ENCODE peak calls at places on chromosomes 1 and 21, in seven cellular contexts. U, I, N, Q, O, L and Y are unnamed samples.

GRCh38 chr1:234300096-234300495 is 73.2 kb upstream of the COA6 start:
- DNase-seq in I (no peak), O (no peak), L (no peak), N (no peak), U (no peak), Q (no peak), Y (no peak)

GRCh38 chr1:197200468-197200899 is 54.0 kb upstream of the ASPM start:
- DNase-seq in I (peak; percentile 23), L (no peak), U (no peak), Q (no peak), O (no peak), N (peak; percentile 11), Y (no peak)

GRCh38 chr21:27329255-27329851 is 362.5 kb upstream of the ADAMTS5 start:
- DNase-seq in U (no peak), L (no peak), O (no peak), I (no peak), Q (no peak), N (no peak), Y (no peak)

GRCh38 chr1:227255086-227255732 is 63.1 kb downstream of the CDC42BPA start:
- DNase-seq in L (no peak), O (no peak), N (no peak), Q (no peak), I (no peak), U (no peak), Y (no peak)

GRCh38 chr1:98325646-98326441 is 335.7 kb upstream of the SNX7 start:
- DNase-seq in I (peak; percentile 31), L (peak; percentile 41), N (peak; percentile 29), U (no peak), Q (peak; percentile 93), O (peak; percentile 54), Y (no peak)

GRCh38 chr1:159927887-159928431 is 2.7 kb upstream of the TAGLN2 start:
- DNase-seq in Q (no peak), I (no peak), O (no peak), L (no peak), N (no peak), U (no peak), Y (no peak)

GRCh38 chr1:157073944-157074685 is 25.5 kb downstream of the ETV3L start:
- DNase-seq in U (peak; percentile 68), Q (peak; percentile 67), O (no peak), L (peak; percentile 71), I (peak; percentile 81), N (peak; percentile 66), Y (peak; percentile 31)

GRCh38 chr1:7407547-7407895 is 363.6 kb upstream of the VAMP3 start:
- DNase-seq in I (no peak), U (no peak), Q (no peak), L (no peak), O (no peak), N (no peak), Y (no peak)

GRCh38 chr1:110635434-110635833 is 29.3 kb upstream of the KCNA2 start:
- DNase-seq in Q (no peak), U (no peak), I (no peak), L (no peak), N (no peak), O (no peak), Y (no peak)

GRCh38 chr1:8312235-8313218 is 5.4 kb upstream of the SLC45A1 start:
- DNase-seq in N (no peak), Q (no peak), I (peak; percentile 34), L (no peak), O (no peak), U (no peak), Y (no peak)

GRCh38 chr1:156602557-156602993 is 1.3 kb upstream of the GPATCH4 start:
- DNase-seq in I (no peak), O (no peak), Q (no peak), L (no peak), N (no peak), U (no peak), Y (no peak)

GRCh38 chr1:2533356-2533755 is 3.3 kb upstream of the HES5 start:
- DNase-seq in O (no peak), U (no peak), L (no peak), Q (no peak), I (no peak), N (no peak), Y (no peak)

GRCh38 chr1:182392045-182393028 is 747 bp upstream of the GLUL start:
- DNase-seq in L (peak; percentile 47), I (peak; percentile 62), N (peak; percentile 71), U (no peak), O (no peak), Q (no peak), Y (no peak)

GRCh38 chr1:93733340-93733739 is 51.7 kb upstream of the BCAR3 start:
- DNase-seq in Q (no peak), U (no peak), N (no peak), I (no peak), O (no peak), L (no peak), Y (no peak)

GRCh38 chr1:93734999-93735398 is 53.4 kb upstream of the BCAR3 start:
- DNase-seq in N (no peak), U (no peak), L (no peak), I (no peak), O (no peak), Q (no peak), Y (no peak)

GRCh38 chr1:93738075-93738622 is 56.5 kb upstream of the BCAR3 start:
- DNase-seq in Q (peak; percentile 88), U (no peak), N (no peak), O (peak; percentile 81), I (no peak), L (no peak), Y (no peak)

GRCh38 chr1:93738926-93739325 is 57.3 kb upstream of the BCAR3 start:
- DNase-seq in U (no peak), O (no peak), N (no peak), Q (no peak), I (no peak), L (no peak), Y (no peak)

DNA sequence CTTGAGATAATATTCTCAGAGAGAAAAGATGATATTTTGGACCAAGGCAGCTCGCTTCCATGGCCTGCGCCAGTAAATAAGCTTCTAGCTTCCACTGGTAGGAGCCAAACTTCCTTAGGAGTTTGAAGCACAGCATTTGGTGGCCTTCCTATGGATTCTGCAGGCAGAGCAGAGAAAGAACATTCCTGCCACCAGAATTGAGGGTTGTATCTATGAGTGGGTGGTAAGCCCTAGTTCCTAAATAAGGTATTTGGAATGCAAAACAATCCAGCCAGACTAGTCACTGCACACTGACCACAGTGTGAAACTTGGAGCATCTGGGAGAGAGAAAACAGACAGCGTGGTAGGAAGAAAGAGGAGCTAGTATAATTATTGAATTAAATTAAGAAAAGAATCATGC is 54.1 kb upstream of the BCAR3 start:
- DNase-seq in Q (peak; percentile 84), U (no peak), N (no peak), I (no peak), L (no peak), O (peak; percentile 49), Y (no peak)
- TF ChIP-seq CTCF in Q (peak; percentile 74), U (no peak), N (no peak), I (no peak), L (no peak), O (peak; percentile 61), Y (no peak)

GRCh38 chr1:24606296-24606605 is 36.9 kb upstream of the SRRM1 start:
- DNase-seq in L (no peak), U (no peak), N (no peak), O (no peak), Q (no peak), I (no peak), Y (no peak)

GRCh38 chr1:24605534-24606295 is 37.4 kb upstream of the SRRM1 start:
- DNase-seq in U (no peak), Q (no peak), N (no peak), L (no peak), O (no peak), I (no peak), Y (no peak)

GRCh38 chr1:24606621-24607020 is 36.5 kb upstream of the SRRM1 start:
- DNase-seq in Q (no peak), U (no peak), I (no peak), L (no peak), N (no peak), O (no peak), Y (no peak)

GRCh38 chr1:24609949-24610517 is 33.1 kb upstream of the SRRM1 start:
- DNase-seq in U (no peak), O (no peak), N (no peak), Q (no peak), I (no peak), L (no peak), Y (no peak)
- H3K27me3 ChIP-seq in U (no peaks in the 10 kb centered on the region), O (peaks cover 8% of the 10 kb centered on the region), N (peaks cover 13% of the 10 kb centered on the region), Q (no peaks in the 10 kb centered on the region), I (no peaks in the 10 kb centered on the region), L (no peaks in the 10 kb centered on the region), Y (peaks cover 2% of the 10 kb centered on the region)

GRCh38 chr1:58432813-58433668 is 113.5 kb downstream of the OMA1 start:
- DNase-seq in Q (peak; percentile 35), U (no peak), I (peak; percentile 28), O (peak; percentile 85), L (no peak), N (no peak), Y (no peak)
- H3K4me3 ChIP-seq in Q (no peak overlapping the region), U (no peak overlapping the region), I (no peak overlapping the region), O (no peak overlapping the region), L (no peak overlapping the region), N (no peak overlapping the region), Y (no peak overlapping the region)

DNA sequence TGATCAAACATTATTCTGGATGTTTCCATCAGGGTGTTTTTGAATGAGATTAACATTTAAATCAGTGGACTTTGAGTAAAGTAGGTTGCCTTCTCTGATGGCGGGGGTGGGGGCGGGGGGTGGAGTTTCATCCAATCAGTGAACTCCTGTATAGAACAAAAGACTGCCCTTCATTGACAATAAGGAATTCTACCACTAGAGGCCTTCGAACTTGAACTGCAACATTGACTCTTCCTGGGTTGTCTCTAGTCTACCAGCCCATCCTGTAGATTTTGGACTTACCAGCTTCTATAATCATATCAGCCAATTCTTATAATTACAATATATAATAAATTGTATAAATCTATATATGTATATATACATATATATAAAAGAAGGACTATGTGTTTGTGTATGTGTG is 520.4 kb upstream of the CXADR start:
- DNase-seq in N (no peak), Q (no peak), O (no peak), L (no peak), I (no peak), U (no peak), Y (no peak)
- TF ChIP-seq CTCF in N (no peak), Q (no peak), O (no peak), L (no peak), I (no peak), U (no peak), Y (no peak)

GRCh38 chr21:44516828-44517174 is 23.2 kb downstream of the KRTAP10-1 start:
- DNase-seq in I (no peak), Q (no peak), L (no peak), O (no peak), N (no peak), U (no peak), Y (no peak)
- H3K27me3 ChIP-seq in I (no peaks in the 10 kb centered on the region), Q (no peaks in the 10 kb centered on the region), L (no peaks in the 10 kb centered on the region), O (no peaks in the 10 kb centered on the region), N (no peaks in the 10 kb centered on the region), U (no peaks in the 10 kb centered on the region), Y (no peaks in the 10 kb centered on the region)

GRCh38 chr1:58942759-58943191 is 158.9 kb upstream of the JUN start:
- DNase-seq in U (no peak), Q (no peak), O (no peak), N (no peak), L (no peak), I (no peak), Y (no peak)
- H3K4me3 ChIP-seq in U (no peak overlapping the region), Q (no peak overlapping the region), O (no peak overlapping the region), N (no peak overlapping the region), L (no peak overlapping the region), I (no peak overlapping the region), Y (no peak overlapping the region)

GRCh38 chr1:202274611-202275010 is 67.1 kb downstream of the UBE2T start:
- DNase-seq in I (peak; percentile 46), L (no peak), U (no peak), O (no peak), N (peak; percentile 17), Q (peak; percentile 43), Y (no peak)
- TF ChIP-seq CTCF in I (peak; percentile 34), L (peak; percentile 11), U (no peak), O (peak; percentile 51), N (peak; percentile 49), Q (peak; percentile 79), Y (peak; percentile 77)